ENCODE peak calls at places on chromosomes 16 and 17, in six cellular contexts. Q is A549, P is endothelial cell of umbilical vein, S is NB4, Z is GM12878, N is K562. G is an unnamed sample.

GRCh38 chr17:17710728-17711541 is 29.7 kb downstream of the RAI1 start:
- DNase-seq in Q (peak; percentile 95), P (peak; percentile 95), S (no peak), Z (no peak), N (peak; percentile 27), G (peak; percentile 94)

GRCh38 chr16:1999866-2000514 is 9.6 kb downstream of the ZNF598 start:
- DNase-seq in Q (no peak), P (no peak), S (no peak), Z (no peak), N (no peak), G (no peak)

GRCh38 chr17:32927724-32928526 is at the start of gene TMEM98:
- DNase-seq in Q (no peak), P (no peak), S (no peak), Z (no peak), N (peak; percentile 82), G (no peak)

GRCh38 chr17:58300336-58300735 is 19.6 kb upstream of the MPO start:
- DNase-seq in Q (no peak), P (no peak), S (no peak), Z (no peak), N (no peak), G (no peak)

GRCh38 chr17:60327122-60327869 is 64.6 kb downstream of the USP32 start:
- DNase-seq in Q (no peak), P (no peak), S (no peak), Z (no peak), N (no peak), G (no peak)

GRCh38 chr17:76667786-76668453 is 24.4 kb upstream of the ST6GALNAC1 start:
- DNase-seq in Q (no peak), P (no peak), S (no peak), Z (no peak), N (no peak), G (no peak)

GRCh38 chr17:61567045-61567802 is 23.8 kb downstream of the NACA2 start:
- DNase-seq in Q (peak; percentile 80), P (no peak), S (no peak), Z (no peak), N (no peak), G (no peak)

GRCh38 chr16:15759070-15759469 is 97.8 kb downstream of the MYH11 start:
- DNase-seq in Q (no peak), P (no peak), S (no peak), Z (no peak), N (no peak), G (no peak)

GRCh38 chr17:17498606-17499301 is 2.6 kb upstream of the RASD1 start:
- DNase-seq in Q (no peak), P (no peak), S (no peak), Z (no peak), N (no peak), G (no peak)

GRCh38 chr17:77465358-77466041 is 324.7 kb downstream of the SEC14L1 start:
- DNase-seq in Q (no peak), P (peak; percentile 55), S (peak; percentile 97), Z (peak; percentile 86), N (no peak), G (no peak)

GRCh38 chr16:47644166-47644565 is 183.0 kb downstream of the PHKB start:
- DNase-seq in Q (no peak), P (peak; percentile 80), S (no peak), Z (no peak), N (no peak), G (no peak)

GRCh38 chr16:189604-190186 is 9.4 kb downstream of the HBQ1 start:
- DNase-seq in Q (no peak), P (no peak), S (no peak), Z (no peak), N (no peak), G (no peak)

GRCh38 chr16:85626191-85626951 is 13.2 kb downstream of the GSE1 start:
- DNase-seq in Q (no peak), P (no peak), S (no peak), Z (no peak), N (no peak), G (no peak)

GRCh38 chr17:55605705-55606104 is 94.5 kb upstream of the SMIM36 start:
- DNase-seq in Q (no peak), P (no peak), S (no peak), Z (no peak), N (no peak), G (no peak)

GRCh38 chr17:5584383-5584951 is at the start of gene NLRP1:
- DNase-seq in Q (peak; percentile 31), P (peak; percentile 95), S (peak; percentile 85), Z (peak; percentile 84), N (peak; percentile 16), G (peak; percentile 20)

GRCh38 chr16:22239131-22239805 is 33.2 kb downstream of the EEF2K start:
- DNase-seq in Q (no peak), P (no peak), S (no peak), Z (no peak), N (no peak), G (no peak)

GRCh38 chr16:1472974-1473373 is 1.9 kb downstream of the CLCN7 start:
- DNase-seq in Q (no peak), P (no peak), S (peak; percentile 28), Z (no peak), N (peak; percentile 63), G (no peak)

GRCh38 chr16:66705790-66706505 is 9.4 kb upstream of the CMTM4 start:
- DNase-seq in Q (no peak), P (peak; percentile 24), S (no peak), Z (no peak), N (no peak), G (no peak)

GRCh38 chr17:13671771-13672170 is 70.0 kb upstream of the HS3ST3A1 start:
- DNase-seq in Q (no peak), P (no peak), S (peak; percentile 11), Z (no peak), N (no peak), G (no peak)

GRCh38 chr17:58278661-58279015 is 2.1 kb downstream of the MPO start:
- DNase-seq in Q (no peak), P (peak; percentile 21), S (peak; percentile 50), Z (no peak), N (peak; percentile 8), G (no peak)

GRCh38 chr16:57532251-57532625 is 4.1 kb downstream of the CCDC102A start:
- DNase-seq in Q (no peak), P (no peak), S (no peak), Z (no peak), N (no peak), G (no peak)

GRCh38 chr17:50609376-50610074 is 25.2 kb upstream of the ABCC3 start:
- DNase-seq in Q (no peak), P (no peak), S (no peak), Z (no peak), N (no peak), G (no peak)

GRCh38 chr17:6517017-6517416 is 39.3 kb downstream of the PITPNM3 start:
- DNase-seq in Q (no peak), P (peak; percentile 54), S (no peak), Z (no peak), N (no peak), G (no peak)

GRCh38 chr17:55238931-55239297 is 25.8 kb upstream of the HLF start:
- DNase-seq in Q (no peak), P (no peak), S (no peak), Z (no peak), N (peak; percentile 38), G (peak; percentile 44)

GRCh38 chr17:233473-233941 is 52.1 kb upstream of the DOC2B start:
- DNase-seq in Q (no peak), P (no peak), S (peak; percentile 14), Z (no peak), N (no peak), G (peak; percentile 53)

GRCh38 chr17:8125196-8125946 is 1.5 kb upstream of the HES7 start:
- DNase-seq in Q (peak; percentile 81), P (peak; percentile 71), S (peak; percentile 67), Z (peak; percentile 64), N (peak; percentile 75), G (peak; percentile 64)

GRCh38 chr16:80938035-80938927 is 68.4 kb downstream of the CMC2 start:
- DNase-seq in Q (peak; percentile 50), P (peak; percentile 98), S (no peak), Z (no peak), N (no peak), G (no peak)

GRCh38 chr16:79564594-79565210 is 35.8 kb downstream of the MAF start:
- DNase-seq in Q (no peak), P (no peak), S (no peak), Z (no peak), N (no peak), G (peak; percentile 59)

GRCh38 chr16:89017543-89017942 is 40.5 kb upstream of the CBFA2T3 start:
- DNase-seq in Q (no peak), P (no peak), S (no peak), Z (no peak), N (no peak), G (no peak)

DNA sequence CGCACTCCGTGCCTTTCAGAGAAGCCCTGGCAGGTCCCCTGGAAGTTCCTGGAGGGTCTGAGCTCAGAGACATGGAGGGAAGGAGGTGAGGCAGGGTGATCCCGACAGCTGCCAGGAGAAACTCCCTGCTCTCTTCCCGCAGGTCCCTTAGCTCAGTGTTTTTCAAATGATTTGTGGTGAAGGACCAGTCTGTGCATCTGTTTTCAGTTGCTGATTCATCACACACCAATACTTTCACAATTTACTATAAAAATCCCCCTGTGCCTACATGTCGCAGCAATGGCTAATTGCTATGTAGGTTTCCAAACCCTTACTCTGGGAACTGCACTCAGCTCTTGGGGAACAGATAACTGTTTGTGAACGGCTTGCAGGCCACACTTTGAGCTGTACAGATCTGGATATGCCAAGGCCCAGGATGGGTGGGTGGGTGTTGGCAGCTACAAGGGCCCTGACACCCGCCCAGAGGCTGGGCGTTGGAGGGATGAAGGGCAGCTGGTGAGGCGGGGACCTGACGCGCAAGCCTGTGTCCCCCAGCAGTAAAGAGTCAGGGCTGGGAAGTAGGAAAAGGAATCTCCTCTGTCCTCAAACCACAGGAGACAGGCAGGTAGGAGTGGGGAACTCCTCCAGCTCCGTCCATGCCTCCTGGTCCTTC is 20.5 kb upstream of the EMP2 start:
- DNase-seq in Q (no peak), P (no peak), S (peak; percentile 37), Z (no peak), N (no peak), G (no peak)
- TF ChIP-seq MYC in Q (no peak), P (no peak), S (no peak), Z (no peak), N (no peak), G (no peak)

GRCh38 chr17:47009759-47010594 is 30.9 kb upstream of the RPRML start:
- DNase-seq in Q (no peak), P (no peak), S (no peak), Z (no peak), N (no peak), G (no peak)
- TF ChIP-seq MYC in Q (no peak), P (no peak), S (no peak), Z (no peak), N (no peak), G (no peak)

GRCh38 chr17:47934856-47935255 is 6.5 kb upstream of the PNPO start:
- DNase-seq in Q (no peak), P (no peak), S (peak; percentile 74), Z (no peak), N (no peak), G (no peak)
- TF ChIP-seq MYC in Q (no peak), P (no peak), S (no peak), Z (no peak), N (no peak), G (no peak)

DNA sequence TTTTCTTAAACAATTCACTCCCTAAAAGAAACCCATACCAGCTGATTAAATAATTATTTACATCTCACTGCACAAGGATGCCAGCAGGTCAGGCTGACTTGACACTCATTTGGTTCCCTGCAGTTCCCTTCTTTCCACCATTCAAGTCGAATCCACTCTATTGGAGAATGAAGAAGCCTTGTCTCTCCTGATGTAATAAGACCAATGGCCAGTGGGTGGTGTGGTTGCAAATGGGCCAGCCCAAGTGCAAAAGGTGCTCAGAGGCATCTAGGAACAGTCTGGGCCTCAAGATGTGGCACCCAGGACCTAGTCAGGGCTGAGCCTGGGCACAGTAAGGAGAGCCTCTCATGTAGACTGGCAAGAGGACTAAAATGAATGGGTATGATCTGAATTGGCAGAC is 9.3 kb downstream of the C16orf78 start:
- DNase-seq in Q (peak; percentile 22), P (no peak), S (peak; percentile 12), Z (no peak), N (no peak), G (peak; percentile 13)
- TF ChIP-seq MYC in Q (no peak), P (no peak), S (no peak), Z (no peak), N (no peak), G (no peak)